ENCODE peak calls at places on chromosomes 16 and 17, in five cellular contexts. One of them, this sample, is unnamed.

GRCh38 chr17:74972107-74972972 is at the start of gene HID1:
- DNase-seq in NCI-H2081: peak; percentile 82
- DNase-seq in nucleus accumbens: peak; percentile 82
- DNase-seq in progenitor cell of endocrine pancreas: peak; percentile 81
- DNase-seq in naive thymus-derived CD8-positive, alpha-beta T cell: peak; percentile 74
- DNase-seq in this sample: no peak

GRCh38 chr17:43125967-43126910 is 1.1 kb upstream of the BRCA1 start:
- DNase-seq in NCI-H2081: no peak
- DNase-seq in progenitor cell of endocrine pancreas: no peak
- DNase-seq in naive thymus-derived CD8-positive, alpha-beta T cell: no peak
- DNase-seq in nucleus accumbens: no peak
- DNase-seq in this sample: no peak

GRCh38 chr17:75917443-75918111 is 12.9 kb upstream of the MRPL38 start:
- DNase-seq in naive thymus-derived CD8-positive, alpha-beta T cell: no peak
- DNase-seq in progenitor cell of endocrine pancreas: no peak
- DNase-seq in NCI-H2081: no peak
- DNase-seq in nucleus accumbens: no peak
- DNase-seq in this sample: no peak

GRCh38 chr16:87210949-87211348 is 106.2 kb downstream of the C16orf95 start:
- DNase-seq in NCI-H2081: no peak
- DNase-seq in nucleus accumbens: no peak
- DNase-seq in progenitor cell of endocrine pancreas: no peak
- DNase-seq in naive thymus-derived CD8-positive, alpha-beta T cell: no peak
- DNase-seq in this sample: no peak

GRCh38 chr17:67245694-67246397 is 850 bp upstream of the HELZ start:
- DNase-seq in nucleus accumbens: no peak
- DNase-seq in naive thymus-derived CD8-positive, alpha-beta T cell: peak; percentile 31
- DNase-seq in NCI-H2081: no peak
- DNase-seq in progenitor cell of endocrine pancreas: peak; percentile 85
- DNase-seq in this sample: no peak

GRCh38 chr16:89314357-89314756 is 96.9 kb downstream of the ZNF778 start:
- DNase-seq in nucleus accumbens: no peak
- DNase-seq in naive thymus-derived CD8-positive, alpha-beta T cell: no peak
- DNase-seq in NCI-H2081: no peak
- DNase-seq in progenitor cell of endocrine pancreas: no peak
- DNase-seq in this sample: no peak

GRCh38 chr16:4612977-4613635 is 1.6 kb downstream of the UBALD1 start:
- DNase-seq in progenitor cell of endocrine pancreas: no peak
- DNase-seq in nucleus accumbens: no peak
- DNase-seq in NCI-H2081: no peak
- DNase-seq in naive thymus-derived CD8-positive, alpha-beta T cell: no peak
- DNase-seq in this sample: no peak

GRCh38 chr17:49198206-49198605 is 12.2 kb downstream of the GNGT2 start:
- DNase-seq in nucleus accumbens: no peak
- DNase-seq in naive thymus-derived CD8-positive, alpha-beta T cell: no peak
- DNase-seq in progenitor cell of endocrine pancreas: no peak
- DNase-seq in NCI-H2081: no peak
- DNase-seq in this sample: no peak

GRCh38 chr17:27282054-27282501 is 11.8 kb upstream of the WSB1 start:
- DNase-seq in progenitor cell of endocrine pancreas: no peak
- DNase-seq in naive thymus-derived CD8-positive, alpha-beta T cell: no peak
- DNase-seq in nucleus accumbens: no peak
- DNase-seq in NCI-H2081: no peak
- DNase-seq in this sample: no peak

GRCh38 chr17:40556884-40557414 is 8.3 kb downstream of the CCR7 start:
- DNase-seq in nucleus accumbens: no peak
- DNase-seq in progenitor cell of endocrine pancreas: peak; percentile 7
- DNase-seq in NCI-H2081: no peak
- DNase-seq in naive thymus-derived CD8-positive, alpha-beta T cell: no peak
- DNase-seq in this sample: peak; percentile 82

GRCh38 chr17:45042346-45043120 is 8.9 kb downstream of the DCAKD start:
- DNase-seq in naive thymus-derived CD8-positive, alpha-beta T cell: no peak
- DNase-seq in progenitor cell of endocrine pancreas: no peak
- DNase-seq in NCI-H2081: no peak
- DNase-seq in nucleus accumbens: no peak
- DNase-seq in this sample: no peak

GRCh38 chr17:7113273-7114071 is 1.1 kb downstream of the ASGR2 start:
- DNase-seq in nucleus accumbens: no peak
- DNase-seq in progenitor cell of endocrine pancreas: no peak
- DNase-seq in NCI-H2081: no peak
- DNase-seq in naive thymus-derived CD8-positive, alpha-beta T cell: no peak
- DNase-seq in this sample: no peak

GRCh38 chr17:29585080-29585751 is 4.2 kb downstream of the GIT1 start:
- DNase-seq in progenitor cell of endocrine pancreas: no peak
- DNase-seq in NCI-H2081: no peak
- DNase-seq in nucleus accumbens: no peak
- DNase-seq in naive thymus-derived CD8-positive, alpha-beta T cell: peak; percentile 20
- DNase-seq in this sample: no peak

GRCh38 chr16:4936181-4936990 is 562 bp downstream of the PPL start:
- DNase-seq in NCI-H2081: peak; percentile 24
- DNase-seq in naive thymus-derived CD8-positive, alpha-beta T cell: no peak
- DNase-seq in nucleus accumbens: no peak
- DNase-seq in progenitor cell of endocrine pancreas: peak; percentile 69
- DNase-seq in this sample: no peak

GRCh38 chr17:51630101-51630671 is 369.8 kb downstream of the UTP18 start:
- DNase-seq in naive thymus-derived CD8-positive, alpha-beta T cell: no peak
- DNase-seq in progenitor cell of endocrine pancreas: no peak
- DNase-seq in nucleus accumbens: no peak
- DNase-seq in NCI-H2081: peak; percentile 62
- DNase-seq in this sample: no peak

GRCh38 chr17:80189611-80190010 is 19.8 kb downstream of the CARD14 start:
- DNase-seq in NCI-H2081: no peak
- DNase-seq in nucleus accumbens: no peak
- DNase-seq in naive thymus-derived CD8-positive, alpha-beta T cell: no peak
- DNase-seq in progenitor cell of endocrine pancreas: no peak
- DNase-seq in this sample: no peak

GRCh38 chr16:75433732-75434413 is 570 bp upstream of the CFDP1 start:
- DNase-seq in NCI-H2081: peak; percentile 73
- DNase-seq in nucleus accumbens: peak; percentile 86
- DNase-seq in progenitor cell of endocrine pancreas: peak; percentile 28
- DNase-seq in naive thymus-derived CD8-positive, alpha-beta T cell: no peak
- DNase-seq in this sample: peak; percentile 86

GRCh38 chr17:18172528-18173278 is 10.9 kb upstream of the ALKBH5 start:
- DNase-seq in progenitor cell of endocrine pancreas: no peak
- DNase-seq in nucleus accumbens: no peak
- DNase-seq in naive thymus-derived CD8-positive, alpha-beta T cell: no peak
- DNase-seq in NCI-H2081: no peak
- DNase-seq in this sample: no peak

GRCh38 chr17:42135664-42136653 is 13.4 kb downstream of the HSPB9 start:
- DNase-seq in naive thymus-derived CD8-positive, alpha-beta T cell: no peak
- DNase-seq in nucleus accumbens: no peak
- DNase-seq in NCI-H2081: peak; percentile 68
- DNase-seq in progenitor cell of endocrine pancreas: peak; percentile 34
- DNase-seq in this sample: no peak

GRCh38 chr17:75764711-75765421 is at the start of gene GALK1:
- DNase-seq in progenitor cell of endocrine pancreas: peak; percentile 58
- DNase-seq in nucleus accumbens: peak; percentile 64
- DNase-seq in naive thymus-derived CD8-positive, alpha-beta T cell: peak; percentile 59
- DNase-seq in NCI-H2081: peak; percentile 60
- DNase-seq in this sample: peak; percentile 94

GRCh38 chr17:9115446-9116265 is 94.3 kb downstream of the NTN1 start:
- DNase-seq in naive thymus-derived CD8-positive, alpha-beta T cell: peak; percentile 9
- DNase-seq in NCI-H2081: no peak
- DNase-seq in progenitor cell of endocrine pancreas: no peak
- DNase-seq in nucleus accumbens: no peak
- DNase-seq in this sample: peak; percentile 92

GRCh38 chr17:46208997-46209396 is 15.8 kb upstream of the KANSL1 start:
- DNase-seq in progenitor cell of endocrine pancreas: no peak
- DNase-seq in NCI-H2081: no peak
- DNase-seq in naive thymus-derived CD8-positive, alpha-beta T cell: no peak
- DNase-seq in nucleus accumbens: no peak
- DNase-seq in this sample: no peak

GRCh38 chr17:81722184-81723120 is 10.4 kb downstream of the SLC25A10 start:
- DNase-seq in naive thymus-derived CD8-positive, alpha-beta T cell: no peak
- DNase-seq in nucleus accumbens: peak; percentile 25
- DNase-seq in NCI-H2081: no peak
- DNase-seq in progenitor cell of endocrine pancreas: no peak
- DNase-seq in this sample: no peak